ENCODE peak calls at places on chromosomes 16 and 17, in ten cellular contexts. One of them, this sample, is unnamed.

GRCh38 chr16:74667215-74667765 is 613 bp upstream of the RFWD3 start:
- DNase-seq in AG09319: no peak
- DNase-seq in psoas muscle: no peak
- DNase-seq in activated CD4-positive, alpha-beta T cell treated with anti-CD3 and anti-CD28 coated beads for 48 hours: peak; percentile 55
- DNase-seq in dorsolateral prefrontal cortex: no peak
- DNase-seq in NB4: peak; percentile 74
- DNase-seq in HEK293T: no peak
- DNase-seq in lower leg skin: no peak
- DNase-seq in epithelial cell of esophagus: peak; percentile 17
- DNase-seq in anterior cingulate cortex: peak; percentile 0
- DNase-seq in this sample: no peak

GRCh38 chr16:78060787-78061186 is 38.4 kb downstream of the CLEC3A start:
- DNase-seq in AG09319: no peak
- DNase-seq in psoas muscle: no peak
- DNase-seq in activated CD4-positive, alpha-beta T cell treated with anti-CD3 and anti-CD28 coated beads for 48 hours: no peak
- DNase-seq in dorsolateral prefrontal cortex: no peak
- DNase-seq in NB4: no peak
- DNase-seq in HEK293T: no peak
- DNase-seq in lower leg skin: no peak
- DNase-seq in epithelial cell of esophagus: no peak
- DNase-seq in anterior cingulate cortex: no peak
- DNase-seq in this sample: no peak

GRCh38 chr16:15911198-15911597 is 22.8 kb upstream of the CEP20 start:
- DNase-seq in AG09319: no peak
- DNase-seq in psoas muscle: no peak
- DNase-seq in activated CD4-positive, alpha-beta T cell treated with anti-CD3 and anti-CD28 coated beads for 48 hours: no peak
- DNase-seq in dorsolateral prefrontal cortex: no peak
- DNase-seq in NB4: no peak
- DNase-seq in HEK293T: no peak
- DNase-seq in lower leg skin: no peak
- DNase-seq in epithelial cell of esophagus: no peak
- DNase-seq in anterior cingulate cortex: no peak
- DNase-seq in this sample: no peak

GRCh38 chr17:17837966-17838962 is 1.5 kb upstream of the SREBF1 start:
- DNase-seq in AG09319: no peak
- DNase-seq in psoas muscle: peak; percentile 59
- DNase-seq in activated CD4-positive, alpha-beta T cell treated with anti-CD3 and anti-CD28 coated beads for 48 hours: no peak
- DNase-seq in dorsolateral prefrontal cortex: no peak
- DNase-seq in NB4: peak; percentile 92
- DNase-seq in HEK293T: no peak
- DNase-seq in lower leg skin: peak; percentile 77
- DNase-seq in epithelial cell of esophagus: peak; percentile 52
- DNase-seq in anterior cingulate cortex: no peak
- DNase-seq in this sample: no peak

GRCh38 chr16:83215417-83216001 is 588.7 kb downstream of the CDH13 start:
- DNase-seq in AG09319: no peak
- DNase-seq in psoas muscle: no peak
- DNase-seq in activated CD4-positive, alpha-beta T cell treated with anti-CD3 and anti-CD28 coated beads for 48 hours: peak; percentile 66
- DNase-seq in dorsolateral prefrontal cortex: no peak
- DNase-seq in NB4: peak; percentile 68
- DNase-seq in HEK293T: peak; percentile 51
- DNase-seq in lower leg skin: no peak
- DNase-seq in epithelial cell of esophagus: peak; percentile 48
- DNase-seq in anterior cingulate cortex: no peak
- DNase-seq in this sample: no peak

GRCh38 chr16:25627641-25628040 is 64.1 kb upstream of the HS3ST4 start:
- DNase-seq in AG09319: no peak
- DNase-seq in psoas muscle: no peak
- DNase-seq in activated CD4-positive, alpha-beta T cell treated with anti-CD3 and anti-CD28 coated beads for 48 hours: no peak
- DNase-seq in dorsolateral prefrontal cortex: no peak
- DNase-seq in NB4: no peak
- DNase-seq in HEK293T: no peak
- DNase-seq in lower leg skin: no peak
- DNase-seq in epithelial cell of esophagus: no peak
- DNase-seq in anterior cingulate cortex: no peak
- DNase-seq in this sample: no peak

GRCh38 chr16:89395150-89396142 is 94.9 kb downstream of the ANKRD11 start:
- DNase-seq in AG09319: peak; percentile 99
- DNase-seq in psoas muscle: peak; percentile 85
- DNase-seq in activated CD4-positive, alpha-beta T cell treated with anti-CD3 and anti-CD28 coated beads for 48 hours: no peak
- DNase-seq in dorsolateral prefrontal cortex: peak; percentile 84
- DNase-seq in NB4: no peak
- DNase-seq in HEK293T: peak; percentile 45
- DNase-seq in lower leg skin: peak; percentile 88
- DNase-seq in epithelial cell of esophagus: peak; percentile 98
- DNase-seq in anterior cingulate cortex: peak; percentile 68
- DNase-seq in this sample: peak; percentile 87

GRCh38 chr17:63479495-63480184 is 2.8 kb downstream of the ACE start:
- DNase-seq in AG09319: no peak
- DNase-seq in psoas muscle: no peak
- DNase-seq in activated CD4-positive, alpha-beta T cell treated with anti-CD3 and anti-CD28 coated beads for 48 hours: no peak
- DNase-seq in dorsolateral prefrontal cortex: no peak
- DNase-seq in NB4: no peak
- DNase-seq in HEK293T: no peak
- DNase-seq in lower leg skin: no peak
- DNase-seq in epithelial cell of esophagus: no peak
- DNase-seq in anterior cingulate cortex: no peak
- DNase-seq in this sample: peak; percentile 73

GRCh38 chr17:57935833-57936807 is 19.1 kb downstream of the CUEDC1 start:
- DNase-seq in AG09319: no peak
- DNase-seq in psoas muscle: peak; percentile 69
- DNase-seq in activated CD4-positive, alpha-beta T cell treated with anti-CD3 and anti-CD28 coated beads for 48 hours: no peak
- DNase-seq in dorsolateral prefrontal cortex: no peak
- DNase-seq in NB4: peak; percentile 73
- DNase-seq in HEK293T: no peak
- DNase-seq in lower leg skin: no peak
- DNase-seq in epithelial cell of esophagus: no peak
- DNase-seq in anterior cingulate cortex: peak; percentile 61
- DNase-seq in this sample: no peak

GRCh38 chr17:17897442-17897841 is 60.7 kb upstream of the SREBF1 start:
- DNase-seq in AG09319: no peak
- DNase-seq in psoas muscle: no peak
- DNase-seq in activated CD4-positive, alpha-beta T cell treated with anti-CD3 and anti-CD28 coated beads for 48 hours: no peak
- DNase-seq in dorsolateral prefrontal cortex: no peak
- DNase-seq in NB4: no peak
- DNase-seq in HEK293T: no peak
- DNase-seq in lower leg skin: no peak
- DNase-seq in epithelial cell of esophagus: no peak
- DNase-seq in anterior cingulate cortex: no peak
- DNase-seq in this sample: no peak

GRCh38 chr16:89827383-89828198 is 684 bp upstream of the SPIRE2 start:
- DNase-seq in AG09319: no peak
- DNase-seq in psoas muscle: peak; percentile 25
- DNase-seq in activated CD4-positive, alpha-beta T cell treated with anti-CD3 and anti-CD28 coated beads for 48 hours: no peak
- DNase-seq in dorsolateral prefrontal cortex: no peak
- DNase-seq in NB4: peak; percentile 59
- DNase-seq in HEK293T: no peak
- DNase-seq in lower leg skin: no peak
- DNase-seq in epithelial cell of esophagus: peak; percentile 51
- DNase-seq in anterior cingulate cortex: no peak
- DNase-seq in this sample: no peak

GRCh38 chr16:57036315-57036714 is 47.0 kb downstream of the NLRC5 start:
- DNase-seq in AG09319: no peak
- DNase-seq in psoas muscle: no peak
- DNase-seq in activated CD4-positive, alpha-beta T cell treated with anti-CD3 and anti-CD28 coated beads for 48 hours: no peak
- DNase-seq in dorsolateral prefrontal cortex: no peak
- DNase-seq in NB4: no peak
- DNase-seq in HEK293T: no peak
- DNase-seq in lower leg skin: no peak
- DNase-seq in epithelial cell of esophagus: no peak
- DNase-seq in anterior cingulate cortex: no peak
- DNase-seq in this sample: no peak

GRCh38 chr17:75856062-75856681 is 1.0 kb upstream of the WBP2 start:
- DNase-seq in AG09319: no peak
- DNase-seq in psoas muscle: no peak
- DNase-seq in activated CD4-positive, alpha-beta T cell treated with anti-CD3 and anti-CD28 coated beads for 48 hours: peak; percentile 24
- DNase-seq in dorsolateral prefrontal cortex: no peak
- DNase-seq in NB4: no peak
- DNase-seq in HEK293T: peak; percentile 73
- DNase-seq in lower leg skin: no peak
- DNase-seq in epithelial cell of esophagus: no peak
- DNase-seq in anterior cingulate cortex: peak; percentile 62
- DNase-seq in this sample: no peak

GRCh38 chr17:37830151-37830993 is 85.5 kb upstream of the HNF1B start:
- DNase-seq in AG09319: no peak
- DNase-seq in psoas muscle: no peak
- DNase-seq in activated CD4-positive, alpha-beta T cell treated with anti-CD3 and anti-CD28 coated beads for 48 hours: no peak
- DNase-seq in dorsolateral prefrontal cortex: no peak
- DNase-seq in NB4: no peak
- DNase-seq in HEK293T: no peak
- DNase-seq in lower leg skin: no peak
- DNase-seq in epithelial cell of esophagus: no peak
- DNase-seq in anterior cingulate cortex: no peak
- DNase-seq in this sample: no peak

GRCh38 chr16:89863741-89864391 is 9.5 kb upstream of the TCF25 start:
- DNase-seq in AG09319: no peak
- DNase-seq in psoas muscle: no peak
- DNase-seq in activated CD4-positive, alpha-beta T cell treated with anti-CD3 and anti-CD28 coated beads for 48 hours: peak; percentile 32
- DNase-seq in dorsolateral prefrontal cortex: no peak
- DNase-seq in NB4: peak; percentile 34
- DNase-seq in HEK293T: no peak
- DNase-seq in lower leg skin: no peak
- DNase-seq in epithelial cell of esophagus: peak; percentile 77
- DNase-seq in anterior cingulate cortex: no peak
- DNase-seq in this sample: no peak